ENCODE peak calls at places on chromosomes 1 and 21, in eight cellular contexts. R, G, V, B, Y, N, J and Z are unnamed samples.

GRCh38 chr1:233909195-233909594 is 4.7 kb downstream of the SLC35F3 start:
- DNase-seq in J (no peak), N (no peak), G (peak; percentile 70), B (no peak), V (no peak), R (peak; percentile 87), Y (no peak), Z (no peak)

GRCh38 chr1:15411593-15412487 is 2.2 kb downstream of the EFHD2 start:
- DNase-seq in V (no peak), R (peak; percentile 32), Y (peak; percentile 63), J (peak; percentile 70), G (peak; percentile 60), B (peak; percentile 48), N (peak; percentile 53), Z (no peak)

GRCh38 chr1:57506941-57507340 is 83.1 kb upstream of the DAB1 start:
- DNase-seq in B (no peak), G (no peak), R (no peak), V (peak; percentile 15), Y (no peak), J (no peak), N (no peak), Z (no peak)

GRCh38 chr1:10906866-10907519 is 105.5 kb upstream of the TARDBP start:
- DNase-seq in N (no peak), J (no peak), R (peak; percentile 42), V (peak; percentile 28), G (no peak), B (no peak), Y (no peak), Z (no peak)

GRCh38 chr1:7995437-7995836 is 30.7 kb downstream of the ERRFI1 start:
- DNase-seq in V (no peak), G (no peak), J (no peak), N (no peak), Y (no peak), R (no peak), B (no peak), Z (no peak)

GRCh38 chr1:226649244-226649643 is 89.8 kb downstream of the ITPKB start:
- DNase-seq in J (no peak), R (no peak), G (no peak), B (no peak), V (no peak), Y (no peak), N (no peak), Z (no peak)

GRCh38 chr1:157369808-157370521 is 182.3 kb downstream of the FCRL5 start:
- DNase-seq in V (peak; percentile 78), N (peak; percentile 49), R (peak; percentile 65), B (peak; percentile 44), G (peak; percentile 20), J (no peak), Y (no peak), Z (peak; percentile 70)

GRCh38 chr1:201488817-201489581 is 17.9 kb downstream of the CSRP1 start:
- DNase-seq in G (peak; percentile 95), R (peak; percentile 86), Y (no peak), J (no peak), V (no peak), B (peak; percentile 96), N (peak; percentile 73), Z (peak; percentile 29)

GRCh38 chr1:61318319-61319125 is 236.2 kb downstream of the NFIA start:
- DNase-seq in B (peak; percentile 69), Y (no peak), N (peak; percentile 23), J (no peak), G (no peak), V (no peak), R (peak; percentile 88), Z (peak; percentile 28)

GRCh38 chr1:161727343-161727924 is 6.1 kb downstream of the FCRLB start:
- DNase-seq in N (no peak), B (peak; percentile 71), V (no peak), G (no peak), Y (no peak), J (peak; percentile 62), R (no peak), Z (no peak)

GRCh38 chr21:24025101-24025500 is 1582.2 kb downstream of the MRPL39 start:
- DNase-seq in B (no peak), N (no peak), R (no peak), V (no peak), J (no peak), Y (no peak), G (no peak), Z (no peak)

GRCh38 chr1:23567996-23568607 is 8.8 kb upstream of the ID3 start:
- DNase-seq in J (no peak), G (no peak), N (peak; percentile 40), Y (no peak), R (no peak), B (no peak), V (peak; percentile 50), Z (no peak)

GRCh38 chr1:33120436-33121231 is 39.7 kb downstream of the AZIN2 start:
- DNase-seq in B (no peak), J (no peak), R (peak; percentile 93), V (no peak), G (no peak), Y (no peak), N (no peak), Z (no peak)

GRCh38 chr1:206895837-206896242 is 1.4 kb upstream of the IL24 start:
- DNase-seq in V (peak; percentile 5), J (no peak), R (peak; percentile 81), B (peak; percentile 74), Y (no peak), N (no peak), G (peak; percentile 27), Z (no peak)

GRCh38 chr21:34593954-34594531 is 20.9 kb downstream of the RCAN1 start:
- DNase-seq in J (no peak), B (no peak), G (no peak), Y (no peak), R (no peak), N (no peak), V (no peak), Z (no peak)

GRCh38 chr1:46639547-46639946 is 22.9 kb upstream of the MOB3C start:
- DNase-seq in V (no peak), N (no peak), G (no peak), R (peak; percentile 67), J (no peak), Y (no peak), B (no peak), Z (no peak)

GRCh38 chr1:46642091-46642680 is 25.6 kb upstream of the MOB3C start:
- DNase-seq in R (no peak), N (no peak), V (no peak), B (no peak), J (no peak), Y (no peak), G (no peak), Z (no peak)

GRCh38 chr1:46635205-46635604 is 18.6 kb upstream of the MOB3C start:
- DNase-seq in V (no peak), R (no peak), B (no peak), Y (no peak), N (no peak), J (no peak), G (no peak), Z (no peak)

GRCh38 chr1:46638921-46639320 is 22.3 kb upstream of the MOB3C start:
- DNase-seq in R (no peak), Y (no peak), J (no peak), V (no peak), G (no peak), B (no peak), N (no peak), Z (no peak)

DNA sequence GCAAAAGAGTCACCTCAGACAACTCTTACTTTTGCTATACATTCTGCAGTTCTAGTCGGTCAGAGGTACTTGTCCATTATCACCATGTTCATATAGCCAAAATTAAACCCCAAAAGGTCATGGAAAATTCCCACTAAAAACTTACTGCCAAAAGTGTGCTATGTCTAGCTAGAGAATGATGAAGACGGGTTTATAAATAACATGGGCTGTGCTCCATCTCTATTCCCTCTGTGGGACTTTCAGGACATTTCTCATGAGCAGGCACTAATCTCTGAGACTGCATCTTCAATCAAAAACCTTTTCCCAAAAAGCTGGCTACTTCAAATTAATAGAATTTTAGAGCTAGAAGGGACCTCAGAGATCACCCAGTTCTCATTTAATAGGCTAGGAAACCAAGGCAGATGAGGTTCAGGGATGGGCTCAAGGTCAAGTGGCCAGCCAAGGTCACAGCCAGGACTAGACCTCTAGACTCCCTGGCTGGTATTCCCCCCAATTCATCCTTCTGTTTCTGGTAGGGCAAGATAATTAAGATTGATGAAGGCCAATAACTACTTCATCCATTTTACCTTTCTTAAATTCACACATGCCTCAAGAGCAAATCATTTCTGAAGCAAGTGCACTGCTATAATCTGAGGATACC is 21.0 kb upstream of the MOB3C start:
- DNase-seq in B (no peak), R (no peak), J (no peak), G (no peak), Y (no peak), N (no peak), V (no peak), Z (no peak)
- TF ChIP-seq CTCF in B (no peak), R (no peak), J (no peak), G (no peak), Y (no peak), N (no peak), V (no peak), Z (no peak)

GRCh38 chr21:46229133-46229922 is 754 bp upstream of the LSS start:
- DNase-seq in R (no peak), G (no peak), Y (peak; percentile 60), V (no peak), B (no peak), N (peak; percentile 53), J (no peak), Z (peak; percentile 75)
- TF ChIP-seq CTCF in R (peak; percentile 51), G (peak; percentile 62), Y (peak; percentile 70), V (peak; percentile 71), B (peak; percentile 76), N (peak; percentile 57), J (peak; percentile 59), Z (peak; percentile 66)

GRCh38 chr21:17269760-17270159 is 243.1 kb upstream of the CXADR start:
- DNase-seq in Y (no peak), B (no peak), G (no peak), J (no peak), V (no peak), R (no peak), N (no peak), Z (no peak)

GRCh38 chr21:17270234-17270633 is 242.6 kb upstream of the CXADR start:
- DNase-seq in J (no peak), G (peak; percentile 2), B (peak; percentile 32), N (peak; percentile 11), V (no peak), Y (peak; percentile 28), R (peak; percentile 42), Z (peak; percentile 63)
- TF ChIP-seq CTCF in J (no peak), G (peak; percentile 71), B (peak; percentile 68), N (peak; percentile 53), V (no peak), Y (peak; percentile 32), R (peak; percentile 36), Z (peak; percentile 66)

GRCh38 chr1:238396140-238396539 is 505.4 kb upstream of the ZP4 start:
- DNase-seq in Y (no peak), R (no peak), V (no peak), J (no peak), G (no peak), N (no peak), B (no peak), Z (no peak)

GRCh38 chr1:238404921-238405320 is 514.2 kb upstream of the ZP4 start:
- DNase-seq in N (no peak), G (no peak), J (no peak), V (no peak), Y (no peak), B (no peak), R (no peak), Z (no peak)

GRCh38 chr1:238404506-238404905 is 513.8 kb upstream of the ZP4 start:
- DNase-seq in V (no peak), N (no peak), B (no peak), R (no peak), Y (no peak), J (no peak), G (no peak), Z (no peak)

GRCh38 chr1:238401138-238401537 is 510.4 kb upstream of the ZP4 start:
- DNase-seq in R (no peak), G (no peak), N (no peak), B (no peak), J (no peak), V (no peak), Y (no peak), Z (no peak)

GRCh38 chr1:238399558-238399957 is 508.8 kb upstream of the ZP4 start:
- DNase-seq in V (peak; percentile 63), R (no peak), J (no peak), N (no peak), G (no peak), Y (no peak), B (no peak), Z (no peak)
- TF ChIP-seq CTCF in V (peak; percentile 75), R (no peak), J (no peak), N (no peak), G (no peak), Y (no peak), B (peak; percentile 40), Z (peak; percentile 8)